ENCODE peak calls at places on chromosome 22, in eight cellular contexts. B is GM23338, R is HCT116, J is PC-3, U is SK-N-SH, M is MM.1S, E is GM23248, W is hepatocyte. V is an unnamed sample. For H3K27me3, the result is how much of the 10 kb centered on the place peaks cover.

GRCh38 chr22:49209452-49210195 is 618.0 kb downstream of the BRD1 start:
- DNase-seq in U (peak), J (no peak), R (no peak), W (peak), M (no peak), E (no peak), B (no peak), V (no peak)

GRCh38 chr22:27086080-27086479 is 428.7 kb downstream of the MIAT start:
- DNase-seq in U (no peak), W (no peak), E (no peak), M (no peak), R (no peak), B (no peak), J (no peak), V (no peak)

GRCh38 chr22:33076368-33076767 is 18.2 kb upstream of the SYN3 start:
- DNase-seq in J (no peak), W (peak), B (peak), R (no peak), M (no peak), U (no peak), E (peak), V (peak)

GRCh38 chr22:33579448-33580093 is 340.7 kb downstream of the LARGE1 start:
- DNase-seq in W (peak), B (peak), M (peak), E (peak), J (peak), R (peak), U (peak), V (peak)

GRCh38 chr22:18070556-18071306 is 7.1 kb upstream of the PEX26 start:
- DNase-seq in W (no peak), J (peak), R (no peak), U (no peak), E (no peak), M (no peak), B (peak), V (no peak)

GRCh38 chr22:33130473-33130872 is 72.3 kb upstream of the SYN3 start:
- DNase-seq in J (no peak), U (no peak), M (no peak), E (no peak), B (no peak), R (no peak), W (no peak), V (no peak)

GRCh38 chr22:42078469-42079318 is 806 bp upstream of the SMDT1 start:
- DNase-seq in J (no peak), W (no peak), U (no peak), E (peak), M (no peak), R (no peak), B (peak), V (no peak)

GRCh38 chr22:50612168-50612714 is 11.6 kb downstream of the MAPK8IP2 start:
- DNase-seq in W (no peak), U (peak), M (no peak), B (no peak), E (no peak), R (no peak), J (no peak), V (no peak)

GRCh38 chr22:24810043-24810749 is 4.2 kb downstream of the SGSM1 start:
- DNase-seq in W (peak), R (no peak), J (no peak), B (peak), U (peak), M (no peak), E (peak), V (peak)

GRCh38 chr22:33914699-33915098 is 5.6 kb downstream of the LARGE1 start:
- DNase-seq in M (no peak), U (no peak), R (no peak), E (no peak), B (peak), J (no peak), W (no peak), V (no peak)

GRCh38 chr22:49964493-49965290 is 4.1 kb downstream of the PIM3 start:
- DNase-seq in M (peak), R (no peak), E (no peak), J (no peak), B (no peak), W (peak), U (peak), V (peak)

DNA sequence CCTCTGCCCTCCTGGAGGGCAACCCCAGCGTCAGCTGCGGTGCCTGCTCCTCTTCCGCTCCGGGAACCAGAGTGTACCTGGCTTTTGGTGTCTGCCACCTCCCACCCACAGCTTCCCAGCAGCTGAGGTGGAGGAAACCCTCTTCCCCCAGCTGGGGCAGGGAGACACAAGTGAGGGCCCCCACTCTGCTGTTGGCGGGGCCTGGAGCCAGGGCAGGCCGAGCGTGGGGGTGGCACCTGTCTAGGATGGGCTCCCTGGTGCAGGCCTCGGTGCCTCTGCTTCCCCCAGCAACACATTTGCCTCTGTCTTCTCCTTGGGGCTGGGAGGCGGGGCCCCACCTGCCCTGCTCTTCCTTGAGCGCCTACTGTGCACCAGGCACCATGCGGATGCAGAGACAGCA is 6.4 kb downstream of the OSM start:
- DNase-seq in E (no peak), W (no peak), M (no peak), J (no peak), B (no peak), U (no peak), R (no peak), V (no peak)
- TF ChIP-seq EZH2phosphoT487 in E (no peak), W (no peak), M (no peak), J (no peak), B (no peak), U (no peak), R (no peak), V (no peak)

DNA sequence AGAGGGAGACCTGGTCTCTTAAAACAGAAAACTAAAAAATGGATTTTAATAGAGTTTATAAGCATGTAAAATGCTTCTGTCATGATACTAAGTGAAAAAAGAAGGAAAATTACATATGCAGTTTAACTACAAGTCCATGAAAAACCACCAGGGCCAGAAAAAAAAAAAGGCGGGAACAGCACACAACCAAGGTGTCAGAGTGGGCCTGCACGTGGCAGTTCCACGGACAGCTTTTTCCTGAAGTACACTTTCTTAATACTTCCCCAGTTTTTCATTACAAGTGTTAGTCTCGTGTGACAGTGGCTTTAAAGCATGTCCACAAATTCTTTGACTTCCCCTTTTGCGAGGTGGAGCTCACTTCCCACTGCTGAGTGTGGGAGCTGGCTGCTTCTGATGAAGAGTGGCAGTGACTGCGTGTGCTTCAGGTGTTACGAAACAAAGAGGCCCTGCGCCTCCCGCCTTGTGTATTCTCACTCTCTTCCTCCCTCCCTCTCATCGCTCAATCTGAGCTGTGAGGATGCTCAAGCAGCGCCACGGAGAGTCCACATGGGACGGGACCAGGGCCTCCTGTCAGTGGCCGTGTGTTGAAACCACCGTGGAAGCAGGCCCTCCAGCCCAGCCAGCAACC is 16.4 kb downstream of the PPM1F start:
- DNase-seq in J (no peak), U (no peak), R (no peak), B (no peak), E (peak), M (no peak), W (no peak), V (no peak)
- H3K27me3 ChIP-seq in J (under half), U (under half), R (under half), B (under half), E (under half), M (under half), W (under half), V (under half)

DNA sequence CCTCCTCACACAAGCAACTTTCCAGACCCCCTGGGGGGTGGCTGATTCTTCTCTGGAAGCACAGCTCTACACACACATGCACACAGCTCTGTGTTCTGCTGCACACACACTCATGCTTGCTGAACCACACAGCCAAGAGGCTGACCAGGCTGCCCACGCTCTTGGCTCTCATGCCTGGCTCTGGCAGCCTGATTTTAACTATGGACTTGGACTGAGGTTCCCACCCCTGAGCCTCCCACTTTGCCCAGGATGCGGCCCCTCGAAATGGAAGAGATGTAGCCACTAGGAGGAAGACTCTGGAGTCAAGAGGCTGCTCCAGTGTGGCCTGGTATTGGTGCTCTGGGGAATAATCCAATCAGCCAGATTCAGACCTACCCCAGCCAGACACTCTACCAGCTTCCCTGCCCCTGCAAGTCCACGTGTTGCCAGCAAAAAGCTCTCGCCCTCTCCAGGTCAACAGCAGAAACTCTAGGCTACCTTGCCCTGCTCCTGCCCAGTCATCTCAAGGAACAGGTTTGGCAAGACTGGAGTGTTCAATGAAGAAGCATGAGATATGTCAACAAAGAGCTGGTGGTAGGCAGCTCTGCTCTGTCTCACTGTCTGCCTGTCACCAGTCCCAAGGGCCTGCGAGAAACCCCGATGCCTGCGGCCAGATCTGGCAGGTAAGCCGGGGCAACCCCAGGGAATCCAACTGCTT is 8.8 kb upstream of the CASTOR1 start:
- DNase-seq in W (peak), R (no peak), U (no peak), J (peak), E (no peak), M (no peak), B (no peak), V (no peak)
- TF ChIP-seq EZH2phosphoT487 in W (no peak), R (no peak), U (no peak), J (no peak), E (no peak), M (no peak), B (no peak), V (no peak)

GRCh38 chr22:34943830-34944229 is 122.1 kb upstream of the ISX start:
- DNase-seq in E (no peak), M (no peak), R (no peak), U (no peak), J (no peak), W (no peak), B (peak), V (peak)
- H3K27me3 ChIP-seq in E (under half), M (under half), R (under half), U (under half), J (under half), W (under half), B (under half), V (under half)

GRCh38 chr22:28474248-28474647 is 205.4 kb downstream of the TTC28 start:
- DNase-seq in W (peak), U (no peak), R (no peak), E (no peak), M (no peak), J (no peak), B (no peak), V (no peak)
- TF ChIP-seq EZH2phosphoT487 in W (no peak), U (no peak), R (no peak), E (no peak), M (no peak), J (no peak), B (no peak), V (no peak)

DNA sequence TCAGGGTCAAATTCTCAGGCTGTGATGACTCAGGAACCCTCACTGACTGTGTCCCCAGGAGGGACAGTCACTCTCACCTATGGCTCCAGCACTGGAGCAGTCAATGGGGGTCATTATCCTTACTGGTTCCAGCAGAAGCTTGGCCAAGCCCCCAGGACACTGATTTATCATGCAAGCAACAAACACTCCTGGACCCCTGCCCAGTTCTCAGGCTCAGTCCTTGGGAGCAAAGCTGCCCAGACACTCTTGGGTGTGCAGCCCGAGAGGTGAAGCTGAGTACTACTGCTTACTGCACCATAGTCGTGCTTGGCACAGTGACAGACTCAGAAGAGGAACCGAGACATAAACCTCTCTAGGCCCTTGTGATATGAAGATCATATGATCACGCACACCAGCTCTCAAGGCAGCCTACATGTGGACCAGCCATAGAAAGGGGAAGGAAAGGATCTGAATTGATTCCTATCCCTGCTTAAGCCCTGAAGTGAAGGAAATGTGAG is 58.2 kb downstream of the ZNF280B start:
- DNase-seq in M (peak), R (no peak), W (no peak), J (no peak), U (no peak), B (no peak), E (no peak), V (no peak)
- H3K27me3 ChIP-seq in M (under half), R (under half), W (under half), J (under half), U (under half), B (half or more), E (under half), V (half or more)

GRCh38 chr22:45273452-45274075 is 11.2 kb upstream of the UPK3A start:
- DNase-seq in E (no peak), J (no peak), W (peak), U (no peak), B (no peak), M (no peak), R (no peak), V (no peak)

GRCh38 chr22:45268958-45269844 is 15.5 kb upstream of the UPK3A start:
- DNase-seq in B (peak), J (peak), W (peak), M (peak), R (no peak), E (peak), U (peak), V (peak)

GRCh38 chr22:45270095-45271020 is 14.4 kb upstream of the UPK3A start:
- DNase-seq in B (no peak), E (no peak), M (no peak), W (no peak), R (no peak), J (no peak), U (no peak), V (no peak)

GRCh38 chr22:45272498-45272897 is 12.3 kb upstream of the UPK3A start:
- DNase-seq in U (no peak), W (no peak), R (no peak), E (no peak), J (no peak), M (no peak), B (no peak), V (no peak)

DNA sequence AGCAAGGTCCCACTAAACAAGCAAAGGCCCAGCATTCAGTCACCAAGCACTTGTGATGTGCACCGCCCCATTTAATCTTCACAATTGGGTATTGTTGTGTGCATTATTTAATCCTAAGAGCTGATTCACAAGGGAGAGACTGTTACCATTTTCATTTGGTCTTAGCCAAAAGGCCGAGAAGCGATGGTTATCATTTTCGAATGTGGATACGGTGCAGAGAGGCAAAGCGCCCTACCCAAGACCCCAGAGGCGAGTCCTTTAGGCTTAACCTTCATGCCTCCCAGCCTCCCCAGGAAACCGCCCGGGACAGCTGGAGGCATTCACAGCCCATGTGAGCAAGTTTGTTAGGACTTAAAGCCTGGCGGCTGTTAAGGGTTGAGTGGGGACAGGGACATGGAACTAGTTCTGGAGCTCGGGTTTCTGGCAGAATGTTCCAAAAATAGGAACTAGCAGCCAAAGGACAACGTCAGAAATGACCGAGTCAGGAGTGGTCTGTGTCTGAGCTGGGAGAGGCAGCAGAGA is 13.0 kb upstream of the UPK3A start:
- DNase-seq in M (no peak), B (no peak), R (no peak), J (no peak), E (peak), U (no peak), W (no peak), V (no peak)
- TF ChIP-seq EZH2phosphoT487 in M (no peak), B (no peak), R (no peak), J (no peak), E (no peak), U (no peak), W (no peak), V (no peak)

GRCh38 chr22:39707816-39708215 is 137.3 kb downstream of the CACNA1I start:
- DNase-seq in J (no peak), W (no peak), B (no peak), U (no peak), M (no peak), R (no peak), E (no peak), V (no peak)

GRCh38 chr22:39712081-39712480 is 141.5 kb downstream of the CACNA1I start:
- DNase-seq in M (no peak), R (no peak), U (no peak), J (no peak), E (no peak), W (no peak), B (no peak), V (no peak)

GRCh38 chr22:39707351-39707750 is 136.8 kb downstream of the CACNA1I start:
- DNase-seq in W (no peak), J (no peak), R (no peak), M (no peak), E (no peak), B (no peak), U (no peak), V (no peak)

GRCh38 chr22:39712938-39713525 is 142.5 kb downstream of the CACNA1I start:
- DNase-seq in R (no peak), W (no peak), B (no peak), J (no peak), E (no peak), U (no peak), M (no peak), V (peak)

DNA sequence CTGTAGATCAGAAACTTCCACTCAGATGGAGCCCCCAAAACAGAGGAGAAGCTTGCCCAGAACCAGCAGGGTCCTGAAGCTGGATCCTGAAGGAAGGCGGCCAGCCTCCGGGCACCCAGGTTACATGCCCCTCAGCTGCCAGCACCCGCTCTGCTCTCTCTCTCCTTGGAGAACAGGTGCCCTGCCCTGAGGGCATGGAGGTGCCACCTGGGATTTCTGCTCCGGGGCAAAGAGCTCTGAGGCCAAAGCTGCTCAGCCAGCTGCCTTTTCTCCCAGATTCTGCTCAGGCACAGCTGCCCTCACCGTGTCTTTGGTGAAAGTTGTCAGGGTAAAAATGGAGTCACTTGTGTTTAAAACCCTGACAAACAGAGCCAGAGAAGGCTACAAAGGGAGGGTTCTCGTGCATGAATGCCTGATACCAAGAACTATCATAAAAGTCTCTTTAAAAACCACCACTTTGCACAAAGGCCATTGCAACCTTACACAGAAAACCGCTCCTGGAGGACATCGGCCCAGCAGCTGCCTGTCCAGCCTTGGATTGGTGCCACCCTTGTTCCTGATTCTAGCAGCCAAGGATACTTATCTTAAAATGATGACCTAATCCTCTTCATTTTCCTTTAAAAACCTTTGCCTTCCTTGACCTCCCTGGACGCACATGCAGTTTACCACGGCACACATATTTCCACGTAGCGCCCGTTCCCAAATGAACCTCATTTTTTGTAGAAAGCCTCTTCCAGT is 140.0 kb downstream of the CACNA1I start:
- DNase-seq in E (no peak), M (no peak), U (no peak), B (no peak), R (no peak), J (no peak), W (no peak), V (no peak)
- H3K27me3 ChIP-seq in E (under half), M (half or more), U (under half), B (under half), R (under half), J (half or more), W (under half), V (under half)

DNA sequence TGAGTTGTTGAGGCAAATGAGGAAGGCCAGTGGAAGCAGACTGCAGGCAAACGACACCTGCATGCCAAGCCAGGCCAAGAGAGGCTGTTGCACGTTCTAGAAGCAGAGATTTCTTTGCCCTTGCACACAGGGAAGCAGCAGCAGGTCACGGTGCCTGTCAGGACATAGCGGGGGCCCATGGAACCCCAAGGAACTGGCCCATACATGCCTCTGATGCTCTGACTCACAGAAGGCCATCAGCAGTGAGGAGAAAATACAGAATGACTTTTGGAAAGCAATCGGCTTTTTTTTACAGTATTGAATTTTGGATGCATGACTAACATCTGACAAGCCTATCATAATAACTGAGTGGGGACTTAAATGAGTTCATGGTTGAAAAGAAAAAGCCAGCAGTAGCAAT is 123.9 kb downstream of the MPPED1 start:
- DNase-seq in U (no peak), B (no peak), J (no peak), M (no peak), R (no peak), W (no peak), E (no peak), V (no peak)
- TF ChIP-seq EZH2phosphoT487 in U (no peak), B (no peak), J (no peak), M (no peak), R (no peak), W (no peak), E (no peak), V (no peak)

GRCh38 chr22:35032571-35032970 is 33.4 kb upstream of the ISX start:
- DNase-seq in J (no peak), M (no peak), W (no peak), B (no peak), R (no peak), U (no peak), E (no peak), V (no peak)
- H3K27me3 ChIP-seq in J (under half), M (under half), W (under half), B (under half), R (under half), U (under half), E (under half), V (under half)

V was measured in neural progenitor cell.